ENCODE peak calls at places on chromosomes 6 and 20, in five cellular contexts. Q is activated CD8-positive, alpha-beta T cell treated with anti-CD3 and anti-CD28 coated beads for 36 hours; U is stimulated activated naive CD8-positive, alpha-beta T cell treated with anti-CD3 and anti-CD28 coated beads, Interleukin-15, Interleukin-2, amounts not matched to agents 100 U/mL and 50 U/mL, for 24 hours; H is IMR-90; X is pancreas. G is an unnamed sample.

GRCh38 chr6:9540534-9541126 is 874.2 kb downstream of the TFAP2A start:
- ATAC-seq in Q (peak; percentile 51), U (no peak), H (peak; percentile 62), X (peak; percentile 51), G (no peak)

GRCh38 chr6:127737009-127737486 is 160.1 kb downstream of the C6orf58 start:
- ATAC-seq in Q (peak; percentile 88), U (peak; percentile 87), H (peak; percentile 92), X (peak; percentile 94), G (peak; percentile 62)

GRCh38 chr20:8673116-8673515 is 395.8 kb upstream of the PLCB4 start:
- ATAC-seq in Q (no peak), U (no peak), H (no peak), X (no peak), G (no peak)

GRCh38 chr20:32570401-32571190 is 14.5 kb downstream of the NOL4L start:
- ATAC-seq in Q (no peak), U (no peak), H (no peak), X (no peak), G (no peak)

GRCh38 chr6:95848717-95849116 is 167.1 kb upstream of the FUT9 start:
- ATAC-seq in Q (no peak), U (no peak), H (no peak), X (no peak), G (no peak)

GRCh38 chr6:80771941-80772340 is 665.5 kb downstream of the BCKDHB start:
- ATAC-seq in Q (no peak), U (no peak), H (peak; percentile 58), X (no peak), G (no peak)

GRCh38 chr20:1893721-1894470 is 1.3 kb upstream of the SIRPA start:
- ATAC-seq in Q (no peak), U (no peak), H (peak; percentile 0), X (peak; percentile 4), G (no peak)

GRCh38 chr6:100161782-100162181 is 167.8 kb upstream of the MCHR2 start:
- ATAC-seq in Q (no peak), U (no peak), H (no peak), X (no peak), G (no peak)

GRCh38 chr6:33904050-33904827 is 100.4 kb upstream of the MLN start:
- ATAC-seq in Q (peak; percentile 95), U (peak; percentile 84), H (no peak), X (peak; percentile 72), G (peak; percentile 55)

GRCh38 chr6:37134622-37135191 is 35.2 kb upstream of the PIM1 start:
- ATAC-seq in Q (peak; percentile 46), U (no peak), H (peak; percentile 56), X (peak; percentile 72), G (no peak)

GRCh38 chr6:65692109-65692508 is 14.9 kb downstream of the EYS start:
- ATAC-seq in Q (no peak), U (no peak), H (no peak), X (no peak), G (no peak)

GRCh38 chr6:106766201-106766600 is 136.8 kb downstream of the QRSL1 start:
- ATAC-seq in Q (no peak), U (no peak), H (no peak), X (peak; percentile 58), G (no peak)

GRCh38 chr6:74066168-74066871 is 370.3 kb downstream of the CD109 start:
- ATAC-seq in Q (no peak), U (no peak), H (peak; percentile 70), X (no peak), G (no peak)

GRCh38 chr6:156065838-156066237 is 610.2 kb upstream of the NOX3 start:
- ATAC-seq in Q (no peak), U (no peak), H (no peak), X (no peak), G (no peak)

GRCh38 chr6:549901-550300 is 107.0 kb downstream of the HUS1B start:
- ATAC-seq in Q (no peak), U (no peak), H (no peak), X (no peak), G (no peak)

GRCh38 chr6:144481527-144481926 is 196.4 kb downstream of the UTRN start:
- ATAC-seq in Q (no peak), U (no peak), H (no peak), X (no peak), G (no peak)

GRCh38 chr20:10992776-10993175 is 319.0 kb upstream of the JAG1 start:
- ATAC-seq in Q (no peak), U (no peak), H (no peak), X (no peak), G (no peak)

GRCh38 chr6:97459986-97460385 is 177.0 kb upstream of the MMS22L start:
- ATAC-seq in Q (no peak), U (no peak), H (no peak), X (no peak), G (no peak)

GRCh38 chr6:47061631-47062300 is 19.6 kb upstream of the ADGRF1 start:
- ATAC-seq in Q (no peak), U (no peak), H (no peak), X (peak; percentile 72), G (no peak)

GRCh38 chr20:58717278-58718091 is 24.9 kb downstream of the NPEPL1 start:
- ATAC-seq in Q (no peak), U (no peak), H (no peak), X (no peak), G (no peak)

GRCh38 chr6:139569561-139569960 is 195.1 kb upstream of the CITED2 start:
- ATAC-seq in Q (no peak), U (no peak), H (peak; percentile 46), X (no peak), G (no peak)

GRCh38 chr6:147195510-147195909 is 8.7 kb upstream of the STXBP5 start:
- ATAC-seq in Q (peak; percentile 65), U (peak; percentile 66), H (no peak), X (no peak), G (no peak)

GRCh38 chr20:54254596-54254995 is 46.7 kb downstream of the PFDN4 start:
- ATAC-seq in Q (no peak), U (no peak), H (peak; percentile 29), X (no peak), G (no peak)

GRCh38 chr6:44084231-44085014 is 42.8 kb downstream of the MRPL14 start:
- ATAC-seq in Q (peak; percentile 78), U (peak; percentile 75), H (peak; percentile 36), X (no peak), G (no peak)

GRCh38 chr6:3410385-3411360 is 46.2 kb downstream of the SLC22A23 start:
- ATAC-seq in Q (peak; percentile 66), U (peak; percentile 56), H (peak; percentile 62), X (peak; percentile 64), G (peak; percentile 39)

GRCh38 chr6:44960898-44961297 is 367.2 kb upstream of the RUNX2 start:
- ATAC-seq in Q (peak; percentile 93), U (peak; percentile 92), H (no peak), X (no peak), G (peak; percentile 60)

GRCh38 chr20:62376112-62377063 is 9.3 kb upstream of the LAMA5 start:
- ATAC-seq in Q (no peak), U (no peak), H (peak; percentile 27), X (peak; percentile 74), G (no peak)

G was measured in stimulated activated memory B cell treated with anti-CD40 and anti-IgM and Interleukin-4, amounts not matched to agents 10 μg/mL and 1 μg/mL and 100 μg/mL, for 72 hours.